ENCODE peak calls at places on chromosomes 3 and 15, in six cellular contexts. E, Y, G, I, M and W are unnamed samples.

GRCh38 chr3:177576754-177577153 is 379.5 kb upstream of the TBL1XR1 start:
- DNase-seq in E (no peak), I (no peak), M (no peak), Y (no peak), G (no peak), W (no peak)

GRCh38 chr3:54773251-54773650 is 154.6 kb downstream of the LRTM1 start:
- DNase-seq in I (no peak), M (no peak), G (no peak), E (no peak), Y (no peak), W (no peak)

GRCh38 chr15:85710340-85710842 is 84.3 kb downstream of the KLHL25 start:
- DNase-seq in Y (no peak), E (no peak), G (no peak), I (no peak), M (no peak), W (no peak)

GRCh38 chr3:136989781-136990524 is 32.2 kb downstream of the IL20RB start:
- DNase-seq in Y (no peak), M (no peak), G (no peak), I (no peak), E (no peak), W (no peak)

GRCh38 chr15:62792960-62793758 is 249.4 kb upstream of the TPM1 start:
- DNase-seq in I (no peak), G (no peak), Y (no peak), E (no peak), M (no peak), W (no peak)

GRCh38 chr3:42161050-42161935 is 70.1 kb downstream of the TRAK1 start:
- DNase-seq in Y (no peak), G (no peak), E (no peak), I (no peak), M (no peak), W (peak; percentile 86)

GRCh38 chr3:111321786-111322185 is 220.2 kb upstream of the CD96 start:
- DNase-seq in I (no peak), G (no peak), E (no peak), Y (no peak), M (no peak), W (no peak)

GRCh38 chr3:54951405-54951804 is 23.5 kb upstream of the LRTM1 start:
- DNase-seq in I (peak; percentile 76), M (peak; percentile 22), G (peak; percentile 72), Y (peak; percentile 37), E (peak; percentile 37), W (peak; percentile 70)

GRCh38 chr3:157471051-157471450 is 32.2 kb downstream of the VEPH1 start:
- DNase-seq in G (no peak), I (no peak), M (no peak), E (no peak), Y (no peak), W (no peak)

GRCh38 chr15:80246425-80246894 is 5.6 kb downstream of the CTXND1 start:
- DNase-seq in Y (no peak), G (no peak), E (no peak), I (no peak), M (no peak), W (no peak)

GRCh38 chr15:40843183-40843884 is 514 bp upstream of the SPINT1 start:
- DNase-seq in M (no peak), I (no peak), E (no peak), Y (peak; percentile 18), G (no peak), W (no peak)

GRCh38 chr3:71064288-71064975 is 519.1 kb downstream of the FOXP1 start:
- DNase-seq in G (no peak), M (peak; percentile 57), Y (peak; percentile 56), E (peak; percentile 13), I (no peak), W (peak; percentile 9)

GRCh38 chr3:79140718-79141117 is 627.1 kb downstream of the ROBO1 start:
- DNase-seq in Y (no peak), I (no peak), E (no peak), M (no peak), G (no peak), W (no peak)

GRCh38 chr3:11288786-11289637 is 16.8 kb downstream of the ATG7 start:
- DNase-seq in G (no peak), I (no peak), Y (no peak), M (no peak), E (peak; percentile 67), W (no peak)

GRCh38 chr3:192881159-192881786 is 36.4 kb downstream of the MB21D2 start:
- DNase-seq in I (no peak), Y (no peak), G (no peak), E (no peak), M (no peak), W (no peak)

GRCh38 chr15:29952245-29952644 is 130.0 kb upstream of the TJP1 start:
- DNase-seq in M (no peak), E (no peak), Y (no peak), I (no peak), G (no peak), W (no peak)

GRCh38 chr3:58965870-58966269 is 84.0 kb downstream of the CFAP20DC start:
- DNase-seq in E (no peak), G (no peak), I (no peak), Y (no peak), M (no peak), W (no peak)

GRCh38 chr3:122403489-122403888 is 12.4 kb downstream of the WDR5B start:
- DNase-seq in E (no peak), M (no peak), Y (no peak), I (no peak), G (no peak), W (no peak)

GRCh38 chr15:25220834-25221233 is 218.0 kb downstream of the UBE3A start:
- DNase-seq in M (no peak), G (no peak), Y (no peak), I (no peak), E (no peak), W (no peak)

GRCh38 chr15:43150171-43150929 is 17.0 kb downstream of the TMEM62 start:
- DNase-seq in E (peak; percentile 94), G (no peak), Y (no peak), I (no peak), M (no peak), W (no peak)

GRCh38 chr3:150631515-150632221 is 28.5 kb downstream of the SELENOT start:
- DNase-seq in M (no peak), G (no peak), E (no peak), Y (no peak), I (no peak), W (no peak)

GRCh38 chr3:150636258-150636657 is 33.1 kb downstream of the SELENOT start:
- DNase-seq in I (no peak), G (no peak), M (no peak), Y (no peak), E (no peak), W (no peak)

GRCh38 chr3:150635526-150635925 is 32.4 kb downstream of the SELENOT start:
- DNase-seq in I (no peak), E (no peak), G (no peak), M (peak; percentile 38), Y (no peak), W (no peak)

GRCh38 chr3:150639262-150639661 is 36.1 kb downstream of the SELENOT start:
- DNase-seq in Y (no peak), E (no peak), I (no peak), M (no peak), G (no peak), W (no peak)

DNA sequence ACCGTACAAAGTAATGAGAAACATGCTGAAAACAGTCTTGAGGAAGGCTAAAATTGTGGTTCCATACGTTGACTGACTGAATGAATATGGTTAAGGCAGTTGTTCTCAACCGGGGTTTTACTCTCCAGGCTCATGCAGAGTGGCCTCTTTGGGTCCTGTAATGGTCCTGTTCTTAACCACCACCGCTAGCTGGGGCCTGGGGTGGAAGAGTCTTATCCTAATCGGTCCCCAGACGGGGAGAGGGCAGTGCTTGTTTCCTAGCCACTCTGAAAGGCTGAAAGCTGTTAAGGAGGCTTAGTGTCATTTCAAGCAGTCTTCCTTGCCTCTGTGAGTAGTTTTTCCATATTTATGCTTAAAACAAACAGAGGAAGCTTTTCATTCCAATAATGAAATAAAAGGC is 32.0 kb downstream of the SELENOT start:
- DNase-seq in M (no peak), Y (no peak), G (no peak), E (no peak), I (no peak), W (peak; percentile 70)
- H3K27ac ChIP-seq in M (no peak overlapping the region), Y (no peak overlapping the region), G (no peak overlapping the region), E (no peak overlapping the region), I (no peak overlapping the region), W (peak overlapping the region; percentile 6)

DNA sequence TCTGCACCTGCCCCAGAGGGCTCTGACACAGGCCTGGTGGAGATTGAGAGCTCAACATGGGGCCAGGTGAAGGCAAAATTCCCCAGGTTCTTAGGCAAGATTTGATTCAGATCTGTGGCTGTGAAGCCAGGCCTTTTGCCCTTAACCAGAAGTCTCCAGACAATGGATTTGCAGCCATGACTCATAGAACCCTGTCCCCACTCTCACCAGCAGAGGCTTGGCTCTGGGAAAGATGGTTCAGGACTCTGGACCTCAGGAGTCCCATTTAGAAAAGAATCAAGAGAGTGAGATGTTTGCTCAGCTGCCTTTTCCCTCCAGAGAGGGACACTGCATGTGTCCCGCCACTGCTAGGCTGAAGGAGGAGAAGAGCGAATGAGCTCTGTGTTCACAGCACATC is 361.4 kb upstream of the ICE2 start:
- DNase-seq in I (no peak), E (no peak), G (no peak), Y (no peak), M (no peak), W (no peak)
- TF ChIP-seq CTCF in I (no peak), E (no peak), G (no peak), Y (no peak), M (no peak), W (no peak)

GRCh38 chr3:127352612-127353011 is 64.8 kb upstream of the PRR20G start:
- DNase-seq in I (no peak), M (no peak), Y (no peak), G (no peak), E (no peak), W (no peak)
- H3K27ac ChIP-seq in I (no peak overlapping the region), M (no peak overlapping the region), Y (no peak overlapping the region), G (no peak overlapping the region), E (no peak overlapping the region), W (no peak overlapping the region)

DNA sequence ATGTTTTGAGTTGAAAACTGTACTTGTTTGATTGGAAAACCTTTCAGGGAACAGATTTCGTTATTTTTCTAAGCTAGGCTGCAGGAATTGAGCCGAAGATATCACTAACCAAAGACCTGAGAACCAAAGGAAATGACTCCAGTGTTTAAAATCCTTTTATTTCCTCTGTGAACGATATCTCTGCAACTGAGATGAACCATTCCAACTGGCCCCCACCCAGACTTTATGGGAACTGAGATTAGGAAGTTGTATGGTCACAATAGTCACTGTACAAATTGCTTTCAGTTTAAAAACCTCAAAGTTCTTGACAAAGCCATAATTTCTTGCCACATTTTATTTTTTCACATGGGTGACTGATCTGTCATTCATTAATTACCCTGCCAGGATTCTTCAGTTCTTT is 232.4 kb downstream of the RBMS3 start:
- DNase-seq in G (no peak), M (no peak), I (peak; percentile 59), Y (no peak), E (no peak), W (no peak)
- TF ChIP-seq CTCF in G (no peak), M (no peak), I (no peak), Y (no peak), E (no peak), W (no peak)

GRCh38 chr3:181609156-181609767 is 102.5 kb upstream of the SOX2 start:
- DNase-seq in E (no peak), I (no peak), G (no peak), Y (no peak), M (no peak), W (no peak)
- H3K27ac ChIP-seq in E (no peak overlapping the region), I (no peak overlapping the region), G (no peak overlapping the region), Y (no peak overlapping the region), M (no peak overlapping the region), W (no peak overlapping the region)